ENCODE peak calls at places on chromosomes 5 and 9, in four cellular contexts. D, B, Z and F are unnamed samples.

GRCh38 chr5:110013042-110013441 is 323.3 kb downstream of the MAN2A1 start:
- DNase-seq in D (no peak), B (no peak), Z (no peak), F (no peak)

GRCh38 chr5:132812949-132813598 is at the start of gene SOWAHA:
- DNase-seq in D (peak), B (peak), Z (no peak), F (no peak)

GRCh38 chr5:111043712-111044506 is 27.6 kb upstream of the TSLP start:
- DNase-seq in D (no peak), B (peak), Z (no peak), F (peak)

GRCh38 chr5:158839638-158840037 is 260.1 kb downstream of the EBF1 start:
- DNase-seq in D (no peak), B (no peak), Z (no peak), F (no peak)

GRCh38 chr5:38655691-38656090 is 99.2 kb upstream of the LIFR start:
- DNase-seq in D (no peak), B (no peak), Z (no peak), F (no peak)

GRCh38 chr5:179319741-179320281 is 25.4 kb downstream of the ADAMTS2 start:
- DNase-seq in D (no peak), B (no peak), Z (no peak), F (no peak)

GRCh38 chr9:131098391-131099087 is 2.2 kb downstream of the AIF1L start:
- DNase-seq in D (no peak), B (no peak), Z (no peak), F (no peak)

GRCh38 chr9:91949293-91949945 is 609 bp downstream of the ROR2 start:
- DNase-seq in D (no peak), B (peak), Z (no peak), F (peak)

GRCh38 chr5:111398013-111398412 is 114.3 kb downstream of the STARD4 start:
- DNase-seq in D (no peak), B (no peak), Z (no peak), F (no peak)

GRCh38 chr5:135204151-135204600 is 170.1 kb upstream of the PITX1 start:
- DNase-seq in D (no peak), B (peak), Z (peak), F (no peak)

GRCh38 chr9:104969116-104969515 is 41.2 kb upstream of the ABCA1 start:
- DNase-seq in D (no peak), B (no peak), Z (no peak), F (peak)

GRCh38 chr5:159915913-159916840 is at the start of gene ADRA1B:
- DNase-seq in D (peak), B (no peak), Z (no peak), F (peak)

GRCh38 chr9:87379300-87379699 is 118.4 kb upstream of the DAPK1 start:
- DNase-seq in D (no peak), B (no peak), Z (no peak), F (no peak)

GRCh38 chr5:25357605-25358004 is 712.8 kb upstream of the CDH10 start:
- DNase-seq in D (no peak), B (no peak), Z (no peak), F (no peak)